ENCODE peak calls at places on chromosomes 13 and 19, in five cellular contexts. M is T-helper 1 cell, G is HEK293T, K is RCC 7860, Z is nucleus accumbens. E is an unnamed sample.

GRCh38 chr13:44796597-44797517 is 192.4 kb downstream of the NUFIP1 start:
- DNase-seq in M (no peak), G (no peak), K (no peak), Z (no peak), E (no peak)

GRCh38 chr13:75787249-75787940 is 151.3 kb downstream of the LMO7 start:
- DNase-seq in M (no peak), G (no peak), K (no peak), Z (no peak), E (no peak)

GRCh38 chr19:49590971-49591730 is at the start of gene PRR12:
- DNase-seq in M (peak; percentile 68), G (peak; percentile 72), K (peak; percentile 34), Z (peak; percentile 45), E (peak; percentile 50)

GRCh38 chr13:108120332-108120731 is 95.0 kb downstream of the LIG4 start:
- DNase-seq in M (no peak), G (no peak), K (no peak), Z (no peak), E (no peak)

GRCh38 chr13:113155201-113155600 is 3.2 kb upstream of the PROZ start:
- DNase-seq in M (no peak), G (no peak), K (no peak), Z (no peak), E (no peak)

GRCh38 chr13:49220035-49220855 is at the start of gene MLNR:
- DNase-seq in M (no peak), G (peak; percentile 73), K (no peak), Z (no peak), E (peak; percentile 33)

GRCh38 chr13:23613971-23614370 is 43.8 kb downstream of the TNFRSF19 start:
- DNase-seq in M (no peak), G (no peak), K (no peak), Z (no peak), E (no peak)

GRCh38 chr19:17346109-17346671 is 8.8 kb downstream of the GTPBP3 start:
- DNase-seq in M (peak; percentile 47), G (peak; percentile 86), K (peak; percentile 51), Z (no peak), E (peak; percentile 90)

GRCh38 chr19:38386968-38387549 is 775 bp downstream of the GGN start:
- DNase-seq in M (no peak), G (no peak), K (no peak), Z (no peak), E (no peak)

GRCh38 chr13:112245179-112245724 is 130.9 kb upstream of the SPACA7 start:
- DNase-seq in M (no peak), G (no peak), K (no peak), Z (no peak), E (no peak)

GRCh38 chr19:46537136-46538097 is 41.8 kb upstream of the PNMA8B start:
- DNase-seq in M (no peak), G (peak; percentile 75), K (no peak), Z (no peak), E (peak; percentile 74)

GRCh38 chr13:28055362-28055761 is 45.0 kb downstream of the FLT3 start:
- DNase-seq in M (no peak), G (no peak), K (no peak), Z (no peak), E (no peak)

GRCh38 chr13:93624371-93624777 is 397.8 kb downstream of the GPC6 start:
- DNase-seq in M (no peak), G (no peak), K (no peak), Z (no peak), E (no peak)

GRCh38 chr19:33660426-33661160 is 38.8 kb downstream of the CHST8 start:
- DNase-seq in M (no peak), G (no peak), K (no peak), Z (no peak), E (no peak)